ENCODE peak calls at places on chromosomes 3 and 15, in four cellular contexts. X is HCT116, H is neural crest cell, B is sigmoid colon. A is an unnamed sample.

GRCh38 chr3:70431906-70432305 is 119.5 kb upstream of the MDFIC2 start:
- DNase-seq in H (no peak), X (no peak), B (no peak), A (no peak)

GRCh38 chr3:49028673-49029562 is at the start of gene IMPDH2:
- DNase-seq in H (peak), X (peak), B (peak), A (peak)

GRCh38 chr3:10577521-10577920 is 72.1 kb upstream of the ATP2B2 start:
- DNase-seq in B (no peak), H (no peak), X (no peak), A (no peak)

GRCh38 chr15:57635300-57635944 is 43.7 kb downstream of the MYZAP start:
- DNase-seq in H (no peak), B (peak), X (no peak), A (no peak)

GRCh38 chr3:64056616-64057165 is 33.4 kb upstream of the PSMD6 start:
- DNase-seq in B (no peak), X (no peak), H (no peak), A (no peak)

GRCh38 chr15:84781505-84781904 is 33.1 kb downstream of the ZNF592 start:
- DNase-seq in B (no peak), H (no peak), X (no peak), A (no peak)

GRCh38 chr3:100401674-100402036 is 316 bp downstream of the LNP1 start:
- DNase-seq in H (no peak), B (peak), X (no peak), A (peak)

GRCh38 chr15:80752204-80752603 is 27.0 kb upstream of the CEMIP start:
- DNase-seq in X (no peak), B (no peak), H (no peak), A (no peak)

GRCh38 chr3:187368251-187368733 is at the start of gene RTP4:
- DNase-seq in B (no peak), X (no peak), H (no peak), A (no peak)

GRCh38 chr3:9701711-9702110 is 1.9 kb upstream of the CPNE9 start:
- DNase-seq in H (no peak), B (no peak), X (no peak), A (no peak)

GRCh38 chr3:160921020-160921635 is 165.1 kb downstream of the PPM1L start:
- DNase-seq in H (peak), X (peak), B (no peak), A (no peak)

GRCh38 chr3:59280113-59280512 is 230.3 kb upstream of the CFAP20DC start:
- DNase-seq in X (no peak), H (no peak), B (no peak), A (no peak)

GRCh38 chr3:172208586-172209332 is 169.4 kb downstream of the FNDC3B start:
- DNase-seq in B (no peak), H (no peak), X (no peak), A (no peak)

GRCh38 chr3:138329984-138330293 is 288 bp upstream of the NME9 start:
- DNase-seq in X (no peak), B (no peak), H (no peak), A (no peak)

GRCh38 chr15:100858294-100858693 is 21.3 kb upstream of the ALDH1A3 start:
- DNase-seq in H (no peak), X (no peak), B (peak), A (no peak)

GRCh38 chr3:39548282-39548681 is 80.8 kb downstream of the MOBP start:
- DNase-seq in X (no peak), H (no peak), B (no peak), A (no peak)

GRCh38 chr15:33279613-33280205 is 31.1 kb upstream of the RYR3 start:
- DNase-seq in B (no peak), X (no peak), H (no peak), A (no peak)

GRCh38 chr15:89898628-89899302 is 5.0 kb upstream of the AP3S2 start:
- DNase-seq in H (no peak), B (no peak), X (peak), A (peak)

GRCh38 chr3:41581700-41582099 is 380.2 kb downstream of the ULK4 start:
- DNase-seq in X (no peak), H (no peak), B (no peak), A (no peak)

GRCh38 chr3:101279162-101279561 is 41.2 kb downstream of the IMPG2 start:
- DNase-seq in B (no peak), X (no peak), H (no peak), A (no peak)

GRCh38 chr3:164522073-164522763 is 556.1 kb downstream of the SI start:
- DNase-seq in B (no peak), X (no peak), H (no peak), A (no peak)

GRCh38 chr15:79844221-79844620 is 52.6 kb downstream of the MTHFS start:
- DNase-seq in X (no peak), H (no peak), B (no peak), A (no peak)

GRCh38 chr3:151864423-151865101 is 8.9 kb upstream of the SUCNR1 start:
- DNase-seq in X (peak), B (no peak), H (no peak), A (no peak)

GRCh38 chr15:25969886-25970285 is 106.8 kb upstream of the ATP10A start:
- DNase-seq in B (no peak), X (no peak), H (no peak), A (no peak)

GRCh38 chr3:124760601-124761000 is 30.3 kb downstream of the UMPS start:
- DNase-seq in X (no peak), B (no peak), H (no peak), A (no peak)

GRCh38 chr3:60512506-60512905 is 738.7 kb downstream of the FHIT start:
- DNase-seq in B (no peak), X (no peak), H (no peak), A (no peak)

GRCh38 chr3:79361748-79362378 is 405.9 kb downstream of the ROBO1 start:
- DNase-seq in B (no peak), H (no peak), X (peak), A (no peak)

GRCh38 chr15:57183614-57184344 is 192.5 kb upstream of the CGNL1 start:
- DNase-seq in H (no peak), X (no peak), B (no peak), A (no peak)

GRCh38 chr15:78035319-78035718 is 42.2 kb downstream of the TBC1D2B start:
- DNase-seq in X (no peak), H (no peak), B (no peak), A (no peak)

GRCh38 chr3:98587654-98588532 is 5.5 kb downstream of the CPOX start:
- DNase-seq in B (no peak), X (no peak), H (no peak), A (no peak)
- TF ChIP-seq CTCF in B (no peak), X (peak), H (peak), A (peak)

GRCh38 chr15:83144771-83145170 is 37.3 kb downstream of the TM6SF1 start:
- DNase-seq in B (no peak), X (no peak), H (no peak), A (no peak)
- TF ChIP-seq CTCF in B (no peak), X (no peak), H (no peak), A (no peak)

DNA sequence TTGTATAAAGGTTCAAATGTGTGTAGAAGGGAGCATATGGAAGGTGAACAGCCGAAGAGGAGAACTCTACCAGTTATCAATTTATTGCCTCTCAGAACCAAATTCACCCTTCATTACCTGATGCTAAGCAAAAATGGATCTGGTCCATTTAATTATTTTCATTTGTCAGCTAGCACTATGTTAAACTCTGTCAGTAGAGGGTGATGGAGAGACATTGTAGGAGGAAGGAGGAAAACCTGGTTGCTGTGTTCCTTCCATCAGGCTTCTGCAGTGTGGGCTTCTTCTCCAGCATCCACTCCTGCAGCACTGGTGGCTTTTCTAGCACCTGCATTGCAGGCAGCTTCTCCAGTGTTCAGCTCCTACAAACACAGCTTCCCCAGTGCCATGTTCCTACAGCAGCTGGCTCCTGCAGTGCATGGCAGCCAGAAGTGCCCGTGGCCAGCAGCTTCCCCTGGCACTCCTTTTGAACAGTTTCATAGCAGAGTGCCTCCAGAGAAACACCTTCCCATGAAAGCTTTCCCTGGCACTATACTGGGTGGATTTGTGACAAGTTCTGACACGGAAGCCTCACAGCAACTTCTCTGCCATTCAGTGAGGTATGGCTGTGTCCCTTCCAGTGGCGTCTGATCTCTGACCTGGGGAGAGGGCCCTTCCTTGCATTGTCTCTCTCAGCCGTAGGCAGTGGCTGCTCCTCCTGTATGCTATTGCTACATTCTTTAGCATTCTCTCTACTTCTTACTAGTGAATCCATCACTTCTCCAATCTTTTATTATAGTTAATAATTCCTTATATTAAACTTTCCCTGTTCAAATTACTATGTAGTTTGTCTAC is 14.6 kb upstream of the IL17RD start:
- DNase-seq in H (no peak), B (no peak), X (no peak), A (no peak)
- TF ChIP-seq CTCF in H (peak), B (no peak), X (peak), A (peak)

GRCh38 chr3:67460841-67461240 is 193.6 kb downstream of the SUCLG2 start:
- DNase-seq in H (no peak), X (no peak), B (no peak), A (no peak)

GRCh38 chr3:67459131-67459530 is 195.3 kb downstream of the SUCLG2 start:
- DNase-seq in X (no peak), B (no peak), H (no peak), A (no peak)

GRCh38 chr3:67461667-67462142 is 192.7 kb downstream of the SUCLG2 start:
- DNase-seq in H (no peak), X (no peak), B (no peak), A (no peak)

GRCh38 chr3:67459796-67460195 is 194.6 kb downstream of the SUCLG2 start:
- DNase-seq in X (no peak), H (no peak), B (no peak), A (no peak)

DNA sequence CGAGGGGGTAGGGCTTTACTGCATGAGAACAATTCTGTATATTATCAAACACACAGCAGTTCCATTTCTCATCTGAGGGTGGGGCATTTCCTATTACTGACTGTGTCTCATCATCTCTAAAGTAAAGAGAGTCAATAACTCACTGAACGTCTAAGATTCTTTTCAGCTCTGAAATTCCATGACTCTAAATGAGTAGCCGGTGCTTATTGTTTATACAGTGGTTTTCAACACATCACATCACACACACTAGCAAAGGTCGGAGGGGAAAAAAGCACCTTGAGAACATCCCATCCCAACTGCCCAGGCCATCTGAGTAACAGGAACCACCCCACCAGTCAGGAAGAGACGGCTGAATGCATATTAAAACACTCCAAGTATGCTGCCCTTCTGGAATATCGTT is 196.0 kb downstream of the SUCLG2 start:
- DNase-seq in X (no peak), H (no peak), B (no peak), A (no peak)
- TF ChIP-seq CTCF in X (no peak), H (no peak), B (no peak), A (no peak)

DNA sequence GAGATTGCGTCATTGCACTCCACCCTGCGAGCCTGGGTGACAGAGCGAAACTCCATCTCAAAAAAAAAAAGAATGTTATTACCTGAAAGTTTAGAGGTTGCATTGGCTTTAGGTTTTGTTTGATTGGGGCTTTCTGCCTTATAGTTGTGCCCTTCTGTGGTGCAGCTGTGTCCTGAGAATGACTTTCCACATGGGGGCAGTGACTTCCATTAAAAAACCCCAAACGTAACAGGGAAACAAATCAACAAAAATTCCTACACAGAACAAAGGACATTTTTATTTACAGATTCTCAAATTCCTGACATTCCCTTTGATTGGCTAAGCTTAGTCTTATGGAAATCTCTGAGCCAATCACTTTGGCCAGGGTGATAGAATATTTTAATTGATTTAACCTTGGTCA is 154.1 kb upstream of the GPR149 start:
- DNase-seq in X (no peak), B (no peak), H (no peak), A (no peak)
- TF ChIP-seq CTCF in X (no peak), B (no peak), H (no peak), A (no peak)

DNA sequence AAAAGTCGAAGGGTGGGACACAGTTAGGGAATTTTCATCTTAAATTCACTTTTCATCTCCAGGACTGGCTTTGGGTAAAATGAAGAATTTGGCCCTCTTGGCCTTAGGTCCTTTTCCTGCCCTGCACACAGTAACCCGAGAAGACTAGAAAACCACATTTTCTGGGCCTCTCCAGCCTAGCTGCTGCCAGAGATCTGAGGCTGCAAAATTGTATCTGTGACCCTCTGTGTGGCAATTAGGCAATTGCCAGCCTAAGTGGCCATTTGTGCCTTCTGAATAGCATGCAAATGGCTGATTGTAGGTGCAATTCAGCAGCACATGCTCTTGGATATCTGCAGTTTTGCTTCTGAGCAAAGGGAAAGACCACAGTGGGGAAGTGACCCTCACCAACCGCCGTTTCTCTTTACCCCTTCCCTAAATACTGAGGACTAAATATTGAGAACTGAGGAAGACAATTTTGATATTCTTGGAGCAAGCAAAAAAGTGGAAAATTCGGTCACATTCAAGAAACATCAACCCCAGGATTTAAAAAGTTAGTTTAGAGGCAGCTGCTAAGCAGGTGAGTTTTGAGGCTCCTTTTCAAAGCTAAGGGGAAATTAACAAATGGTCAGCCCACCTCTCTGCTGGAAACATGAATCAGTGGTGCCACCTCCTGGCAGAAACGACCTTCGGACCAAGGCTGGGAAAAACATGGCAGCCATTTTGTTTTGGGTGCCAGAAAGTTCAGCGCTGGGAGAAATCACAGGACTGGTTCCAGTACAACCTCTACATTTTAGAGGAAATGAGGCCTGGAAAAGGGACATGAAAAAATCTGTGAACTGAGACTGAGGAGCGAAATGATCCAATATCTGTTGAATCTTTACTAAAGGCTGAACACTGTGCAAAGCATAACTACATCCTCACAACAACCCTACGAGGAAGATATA is 56.6 kb upstream of the PRTG start:
- DNase-seq in H (peak), B (no peak), X (peak), A (peak)
- TF ChIP-seq CTCF in H (peak), B (no peak), X (peak), A (peak)

DNA sequence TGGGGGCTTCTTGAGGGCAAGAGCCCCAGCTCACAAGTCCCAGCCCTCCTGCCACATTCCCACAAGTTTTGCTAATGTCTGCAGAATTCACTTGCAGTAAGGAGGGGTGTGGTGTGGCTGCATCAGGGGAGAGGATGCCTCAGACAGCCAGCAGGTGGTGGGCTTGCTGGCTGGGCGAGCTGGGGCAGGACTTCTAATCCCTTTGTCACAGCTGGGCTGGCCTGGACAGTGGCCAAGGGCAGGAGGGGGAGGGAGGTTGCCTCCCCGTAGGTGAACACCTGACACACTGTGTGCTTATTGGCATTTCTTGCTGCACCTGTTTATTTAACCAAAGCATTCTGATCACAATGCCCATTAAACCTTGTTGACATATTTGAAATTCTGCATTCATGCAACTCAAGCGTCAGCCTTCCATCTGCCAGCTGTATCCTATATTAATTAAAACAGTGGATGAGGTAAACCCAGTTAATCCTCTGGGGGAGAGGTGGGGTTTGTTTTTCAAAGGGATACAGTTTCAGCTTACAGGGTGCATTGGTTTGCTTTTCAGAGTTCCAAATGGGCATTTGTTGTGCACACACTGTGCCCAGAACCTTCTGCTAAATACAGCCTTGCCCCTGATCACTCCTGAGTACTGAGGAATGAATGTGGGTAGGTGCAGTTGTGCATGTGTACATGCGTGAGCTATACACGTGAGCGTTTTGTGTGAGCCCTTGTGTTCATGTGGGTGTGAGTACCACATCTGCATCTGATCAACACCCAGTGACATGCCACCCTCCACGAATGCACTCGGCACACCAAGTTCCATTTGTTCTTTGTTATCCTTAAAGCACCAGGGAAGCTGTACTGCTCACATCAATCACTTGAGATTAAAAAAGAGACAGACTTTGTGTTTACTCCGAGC is 268.7 kb downstream of the XXYLT1 start:
- DNase-seq in H (peak), X (peak), B (no peak), A (no peak)
- TF ChIP-seq CTCF in H (peak), X (peak), B (peak), A (peak)